ENCODE peak calls at places on chromosomes 7 and 10, in six cellular contexts. J is dermis blood vessel endothelial cell; Y is NB4; S is fibroblast of the aortic adventitia; M is iris pigment epithelial cell; V is stimulated activated naive CD8-positive, alpha-beta T cell treated with anti-CD3 and anti-CD28 coated beads, Interleukin-15, amount 100 ng/mL, for 72 hours. P is an unnamed sample.

GRCh38 chr7:150791304-150791703 is 8.9 kb downstream of the TMEM176B start:
- DNase-seq in J (no peak), Y (no peak), S (no peak), M (no peak), V (no peak), P (no peak)

GRCh38 chr10:5284311-5285057 is 80.3 kb upstream of the UCN3 start:
- DNase-seq in J (peak), Y (peak), S (peak), M (peak), V (no peak), P (peak)

GRCh38 chr7:5692845-5693278 is 88.6 kb downstream of the RNF216 start:
- DNase-seq in J (peak), Y (no peak), S (peak), M (peak), V (no peak), P (no peak)

GRCh38 chr10:70903262-70903921 is 15.0 kb upstream of the PCBD1 start:
- DNase-seq in J (peak), Y (peak), S (peak), M (peak), V (peak), P (no peak)

GRCh38 chr10:77919713-77920108 is 6.8 kb downstream of the DLG5 start:
- DNase-seq in J (no peak), Y (no peak), S (no peak), M (peak), V (no peak), P (no peak)

GRCh38 chr7:132687981-132688383 is 111.7 kb upstream of the PLXNA4 start:
- DNase-seq in J (no peak), Y (no peak), S (no peak), M (no peak), V (no peak), P (no peak)

GRCh38 chr10:8596929-8597472 is 542.5 kb downstream of the GATA3 start:
- DNase-seq in J (no peak), Y (no peak), S (no peak), M (no peak), V (no peak), P (no peak)

GRCh38 chr7:119713606-119714005 is 559.4 kb upstream of the KCND2 start:
- DNase-seq in J (no peak), Y (no peak), S (no peak), M (no peak), V (no peak), P (no peak)

GRCh38 chr7:95012001-95012400 is 104.6 kb downstream of the PPP1R9A start:
- DNase-seq in J (no peak), Y (peak), S (no peak), M (peak), V (no peak), P (no peak)

GRCh38 chr7:24729365-24730017 is 27.8 kb downstream of the GSDME start:
- DNase-seq in J (peak), Y (no peak), S (no peak), M (no peak), V (no peak), P (no peak)

GRCh38 chr10:77911535-77912123 is 14.9 kb downstream of the DLG5 start:
- DNase-seq in J (no peak), Y (peak), S (no peak), M (peak), V (no peak), P (no peak)

GRCh38 chr10:61974611-61975010 is 73.1 kb downstream of the ARID5B start:
- DNase-seq in J (peak), Y (no peak), S (peak), M (peak), V (no peak), P (no peak)

GRCh38 chr7:92904292-92905131 is 68.1 kb upstream of the CDK6 start:
- DNase-seq in J (peak), Y (peak), S (peak), M (peak), V (peak), P (no peak)

GRCh38 chr10:95266674-95267095 is 24.1 kb downstream of the PDLIM1 start:
- DNase-seq in J (peak), Y (peak), S (peak), M (peak), V (no peak), P (peak)

GRCh38 chr7:101576993-101577392 is 52.1 kb downstream of the MYL10 start:
- DNase-seq in J (no peak), Y (no peak), S (peak), M (no peak), V (no peak), P (no peak)

GRCh38 chr10:125448596-125448995 is 234.4 kb downstream of the TEX36 start:
- DNase-seq in J (peak), Y (peak), S (peak), M (no peak), V (no peak), P (no peak)

GRCh38 chr7:5657901-5658300 is 123.6 kb downstream of the RNF216 start:
- DNase-seq in J (no peak), Y (no peak), S (no peak), M (peak), V (no peak), P (no peak)

GRCh38 chr7:114988755-114989154 is 66.9 kb downstream of the MDFIC start:
- DNase-seq in J (peak), Y (no peak), S (peak), M (peak), V (no peak), P (no peak)

GRCh38 chr7:913736-914520 is 37.6 kb downstream of the GET4 start:
- DNase-seq in J (no peak), Y (no peak), S (no peak), M (no peak), V (no peak), P (no peak)

GRCh38 chr7:93890041-93890463 is 501 bp downstream of the TFPI2 start:
- DNase-seq in J (peak), Y (no peak), S (peak), M (peak), V (no peak), P (no peak)

GRCh38 chr10:130708465-130708864 is 572.3 kb downstream of the GLRX3 start:
- DNase-seq in J (no peak), Y (no peak), S (no peak), M (no peak), V (no peak), P (no peak)

GRCh38 chr10:37488792-37489657 is 363.6 kb downstream of the ANKRD30A start:
- DNase-seq in J (no peak), Y (peak), S (peak), M (peak), V (no peak), P (no peak)

GRCh38 chr10:48509061-48509772 is 95.7 kb downstream of the ARHGAP22 start:
- DNase-seq in J (no peak), Y (no peak), S (no peak), M (no peak), V (no peak), P (no peak)

GRCh38 chr10:93235686-93236085 is 162.0 kb downstream of the CYP26A1 start:
- DNase-seq in J (no peak), Y (no peak), S (peak), M (peak), V (no peak), P (no peak)

GRCh38 chr10:14560274-14560673 is 214.4 kb downstream of the FAM107B start:
- DNase-seq in J (peak), Y (peak), S (peak), M (peak), V (no peak), P (peak)

GRCh38 chr7:124318716-124319115 is 285.8 kb upstream of the TMEM229A start:
- DNase-seq in J (no peak), Y (no peak), S (no peak), M (no peak), V (no peak), P (no peak)

GRCh38 chr10:18157909-18158308 is 17.7 kb downstream of the CACNB2 start:
- DNase-seq in J (no peak), Y (no peak), S (peak), M (peak), V (no peak), P (no peak)

GRCh38 chr10:68153473-68154210 is 44.4 kb downstream of the MYPN start:
- DNase-seq in J (peak), Y (no peak), S (peak), M (peak), V (no peak), P (no peak)

GRCh38 chr7:51019231-51019844 is 236.6 kb upstream of the GRB10 start:
- DNase-seq in J (no peak), Y (peak), S (peak), M (peak), V (no peak), P (no peak)

GRCh38 chr7:73625276-73625675 is 954 bp upstream of the MLXIPL start:
- DNase-seq in J (no peak), Y (no peak), S (no peak), M (no peak), V (no peak), P (no peak)